ENCODE peak calls at places on chromosomes 11 and 22, in four cellular contexts. M is A549, V is HepG2, L is K562. W is an unnamed sample.

GRCh38 chr11:86174101-86175046 is 70.2 kb upstream of the EED start:
- DNase-seq in V (peak; percentile 61), L (peak; percentile 77), M (peak; percentile 67), W (no peak)

GRCh38 chr11:129888451-129888850 is 6.9 kb downstream of the NFRKB start:
- DNase-seq in L (no peak), V (no peak), M (no peak), W (no peak)

GRCh38 chr11:82229346-82229745 is 504.3 kb downstream of the FAM181B start:
- DNase-seq in L (no peak), M (peak; percentile 13), V (peak; percentile 12), W (no peak)

GRCh38 chr11:13429288-13429687 is 33.7 kb downstream of the BTBD10 start:
- DNase-seq in L (no peak), V (no peak), M (no peak), W (no peak)

GRCh38 chr11:73376803-73377629 is 817 bp downstream of the RELT start:
- DNase-seq in L (peak; percentile 74), M (peak; percentile 83), V (peak; percentile 54), W (no peak)

GRCh38 chr22:20652582-20652981 is 121.3 kb upstream of the SERPIND1 start:
- DNase-seq in V (no peak), L (no peak), M (no peak), W (no peak)

GRCh38 chr11:75790986-75791385 is 22.4 kb downstream of the DGAT2 start:
- DNase-seq in M (no peak), L (no peak), V (no peak), W (no peak)

GRCh38 chr11:113907155-113907554 is 2.6 kb downstream of the HTR3B start:
- DNase-seq in M (no peak), L (no peak), V (no peak), W (no peak)

GRCh38 chr11:17267576-17267975 is 9.0 kb upstream of the NUCB2 start:
- DNase-seq in V (no peak), M (peak; percentile 87), L (no peak), W (no peak)

GRCh38 chr11:3124821-3125220 is 40.3 kb downstream of the OSBPL5 start:
- DNase-seq in V (no peak), L (no peak), M (no peak), W (no peak)

GRCh38 chr11:11588243-11588642 is 33.6 kb downstream of the GALNT18 start:
- DNase-seq in M (no peak), V (no peak), L (no peak), W (no peak)

GRCh38 chr11:12232160-12232559 is 121.8 kb downstream of the MICAL2 start:
- DNase-seq in V (no peak), L (no peak), M (no peak), W (no peak)

GRCh38 chr11:16883179-16883578 is 131.0 kb downstream of the PLEKHA7 start:
- DNase-seq in M (peak; percentile 22), L (peak; percentile 29), V (no peak), W (no peak)

GRCh38 chr11:69267395-69267805 is 26.6 kb upstream of the MYEOV start:
- DNase-seq in L (no peak), M (no peak), V (peak; percentile 54), W (no peak)

GRCh38 chr11:120169981-120170698 is 32.2 kb upstream of the TRIM29 start:
- DNase-seq in L (no peak), M (no peak), V (no peak), W (no peak)

GRCh38 chr22:20978419-20978818 is 3.7 kb upstream of the LZTR1 start:
- DNase-seq in L (no peak), M (no peak), V (no peak), W (no peak)

GRCh38 chr11:130413383-130414106 is 14.9 kb downstream of the ADAMTS8 start:
- DNase-seq in V (no peak), L (no peak), M (peak; percentile 36), W (no peak)

GRCh38 chr11:107018274-107018901 is at the start of gene GUCY1A2:
- DNase-seq in M (peak; percentile 6), L (no peak), V (no peak), W (peak; percentile 46)

GRCh38 chr11:76408171-76408965 is 27.2 kb downstream of the GVQW3 start:
- DNase-seq in M (no peak), L (no peak), V (no peak), W (no peak)

GRCh38 chr22:45082795-45083194 is 73.0 kb upstream of the PHF21B start:
- DNase-seq in M (peak; percentile 37), L (peak; percentile 45), V (no peak), W (peak; percentile 72)

GRCh38 chr11:11163256-11163655 is 189.8 kb downstream of the CSNK2A3 start:
- DNase-seq in V (peak; percentile 17), L (peak; percentile 50), M (peak; percentile 46), W (no peak)

GRCh38 chr11:86460461-86461404 is 86.0 kb downstream of the CCDC81 start:
- DNase-seq in L (no peak), V (no peak), M (no peak), W (no peak)

GRCh38 chr11:86069408-86070086 is 663 bp upstream of the PICALM start:
- DNase-seq in V (peak; percentile 76), L (peak; percentile 18), M (peak; percentile 86), W (no peak)

DNA sequence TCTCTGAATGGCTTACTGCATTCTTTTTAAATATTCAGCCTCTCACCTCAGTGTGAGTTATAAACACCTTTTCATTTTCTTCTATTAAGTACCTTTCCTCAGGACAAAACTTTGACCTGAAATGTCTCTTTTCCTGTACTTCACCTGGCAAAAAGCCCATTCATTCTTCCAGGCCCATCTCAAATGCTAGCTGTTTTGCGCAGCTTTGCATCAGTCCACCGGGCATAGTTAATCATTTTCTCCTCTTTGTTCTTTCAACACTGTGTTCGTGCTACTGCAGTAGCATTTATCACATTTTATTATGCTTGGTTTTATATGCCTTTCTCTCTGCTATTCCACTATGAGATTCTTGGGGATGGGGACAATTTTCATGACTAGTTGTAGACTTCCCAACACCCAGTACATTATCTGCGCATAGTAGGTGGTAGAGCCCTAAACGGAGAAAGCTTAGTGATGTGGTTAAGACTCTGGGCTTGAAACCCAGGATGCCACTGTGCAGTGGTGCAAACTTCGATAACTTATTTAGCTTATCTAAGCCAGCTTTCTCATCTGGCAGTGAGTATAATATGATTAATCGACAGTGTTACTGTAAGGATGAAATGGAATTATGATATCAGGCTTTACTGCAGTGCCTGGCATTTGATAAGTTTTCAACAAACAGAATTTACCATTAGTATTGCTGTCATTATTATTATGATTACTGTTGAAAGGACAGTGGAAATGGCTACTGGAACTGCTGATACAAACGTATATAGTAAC is 695.7 kb downstream of the NELL1 start:
- DNase-seq in L (no peak), M (no peak), V (no peak), W (no peak)
- TF ChIP-seq NR3C1 in L (no peak), M (no peak), V (no peak), W (no peak)

GRCh38 chr22:30857791-30858190 is 110.8 kb downstream of the MORC2 start:
- DNase-seq in V (no peak), M (no peak), L (no peak), W (no peak)
- TF ChIP-seq NR3C1 in V (no peak), M (no peak), L (no peak), W (no peak)

GRCh38 chr22:50326959-50327710 is at the start of gene DENND6B:
- DNase-seq in M (peak; percentile 71), L (peak; percentile 77), V (peak; percentile 45), W (peak; percentile 77)
- TF ChIP-seq NR3C1 in M (no peak), L (peak; percentile 68), V (no peak), W (no peak)

GRCh38 chr11:70307176-70307575 is 36.7 kb downstream of the PPFIA1 start:
- DNase-seq in L (no peak), M (no peak), V (no peak), W (no peak)
- TF ChIP-seq NR3C1 in L (no peak), M (no peak), V (no peak), W (no peak)

GRCh38 chr11:65776196-65776595 is 4.6 kb downstream of the AP5B1 start:
- DNase-seq in M (no peak), L (no peak), V (peak; percentile 43), W (no peak)
- TF ChIP-seq NR3C1 in M (no peak), L (no peak), V (no peak), W (no peak)

GRCh38 chr11:71383461-71383860 is 64.7 kb downstream of the DHCR7 start:
- DNase-seq in M (no peak), V (no peak), L (no peak), W (no peak)
- TF ChIP-seq NR3C1 in M (no peak), V (no peak), L (no peak), W (no peak)

DNA sequence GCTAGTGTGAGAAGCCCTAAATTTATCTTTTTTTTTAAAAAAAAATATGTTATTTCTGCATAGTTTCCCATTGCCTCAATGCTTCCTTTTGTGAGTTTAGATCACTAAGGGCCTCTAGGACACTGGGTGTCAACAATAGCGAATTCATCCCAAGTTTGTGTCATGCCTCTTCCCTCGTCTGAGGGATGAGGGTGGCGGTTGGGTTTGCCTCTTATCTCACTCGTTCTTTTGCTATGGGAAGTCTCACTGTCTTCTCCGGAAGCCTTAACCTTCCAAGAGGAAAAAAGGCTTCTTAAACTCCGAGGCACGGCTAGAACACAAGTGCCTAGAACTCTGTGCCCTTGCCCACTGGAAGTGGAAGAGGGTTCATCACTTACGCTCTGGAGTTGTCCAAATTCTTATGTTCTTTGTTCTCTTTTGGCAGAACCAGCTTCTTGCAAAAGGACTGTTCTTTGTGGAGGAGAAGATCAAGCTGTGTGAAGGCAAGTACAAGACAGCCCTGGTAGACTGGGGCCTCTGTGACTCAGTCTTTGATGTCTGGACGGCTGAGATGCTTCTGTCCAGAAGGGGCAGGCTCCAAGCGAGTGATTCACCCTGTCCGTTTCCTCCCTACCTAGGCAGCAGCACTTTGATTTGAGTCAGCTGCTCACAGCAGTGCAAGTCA is 78.5 kb downstream of the TRAF6 start:
- DNase-seq in V (peak; percentile 39), L (peak; percentile 38), M (peak; percentile 86), W (no peak)
- TF ChIP-seq NR3C1 in V (no peak), L (no peak), M (no peak), W (no peak)

GRCh38 chr11:25702417-25702816 is 629.5 kb upstream of the ANO3 start:
- DNase-seq in M (no peak), L (no peak), V (no peak), W (no peak)
- TF ChIP-seq NR3C1 in M (no peak), L (no peak), V (no peak), W (no peak)

DNA sequence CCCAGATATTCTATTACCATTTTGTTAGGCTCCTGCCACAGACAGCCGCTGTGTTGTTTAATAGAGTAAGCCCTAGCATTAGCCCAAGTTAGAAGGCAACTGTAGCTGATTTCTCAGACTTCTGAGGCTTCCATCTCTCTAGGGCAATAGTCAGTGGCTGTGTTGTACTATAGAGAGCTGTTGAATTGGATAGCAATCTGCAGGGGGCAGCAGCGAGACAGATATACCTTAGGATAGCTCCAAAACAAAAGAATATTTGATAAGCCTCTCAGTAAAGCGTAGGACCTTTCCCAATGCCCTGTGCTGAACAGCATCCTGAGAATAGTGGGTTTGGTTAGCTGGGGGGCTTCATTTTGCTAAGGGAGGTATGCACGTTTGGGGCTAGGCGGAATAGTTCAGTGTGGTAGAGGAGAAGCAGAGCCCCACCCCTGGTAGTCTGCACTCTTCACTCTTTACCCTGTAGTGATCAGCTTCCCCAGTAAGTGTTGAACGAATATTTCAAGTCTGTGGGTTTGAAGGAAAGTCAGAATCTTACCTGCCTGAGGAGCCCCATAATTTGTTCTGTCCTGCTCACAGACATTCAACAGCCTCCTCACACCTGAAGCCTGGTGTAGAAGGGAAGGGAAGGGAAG is 515.1 kb downstream of the INSC start:
- DNase-seq in M (peak; percentile 33), V (peak; percentile 16), L (no peak), W (peak; percentile 74)
- TF ChIP-seq NR3C1 in M (no peak), V (no peak), L (no peak), W (no peak)